ENCODE peak calls at places on chromosomes 3 and 15, in nine cellular contexts. One of them, this sample, is unnamed.

GRCh38 chr15:98686983-98687382 is 38.6 kb downstream of the IGF1R start:
- DNase-seq in GM12865: no peak
- DNase-seq in Calu3: no peak
- DNase-seq in aorta: no peak
- DNase-seq in effector CD4-positive, alpha-beta T cell: no peak
- DNase-seq in activated T-cell treated with anti-CD3 and anti-CD28 coated beads for 24 hours: no peak
- DNase-seq in AG10803: no peak
- DNase-seq in stimulated activated CD8-positive, alpha-beta memory T cell treated with anti-CD3 and anti-CD28 coated beads, Interleukin-12 subunit alpha, Interleukin-12 subunit beta, amount 100 ng/mL, for 4 hours: no peak
- DNase-seq in iPS-NIHi11: no peak
- DNase-seq in this sample: no peak

GRCh38 chr3:139710212-139710611 is 32.4 kb upstream of the NMNAT3 start:
- DNase-seq in AG10803: no peak
- DNase-seq in stimulated activated CD8-positive, alpha-beta memory T cell treated with anti-CD3 and anti-CD28 coated beads, Interleukin-12 subunit alpha, Interleukin-12 subunit beta, amount 100 ng/mL, for 4 hours: no peak
- DNase-seq in Calu3: no peak
- DNase-seq in activated T-cell treated with anti-CD3 and anti-CD28 coated beads for 24 hours: no peak
- DNase-seq in effector CD4-positive, alpha-beta T cell: no peak
- DNase-seq in iPS-NIHi11: no peak
- DNase-seq in GM12865: no peak
- DNase-seq in aorta: no peak
- DNase-seq in this sample: no peak

GRCh38 chr3:55683666-55684270 is 196.7 kb upstream of the WNT5A start:
- DNase-seq in iPS-NIHi11: no peak
- DNase-seq in activated T-cell treated with anti-CD3 and anti-CD28 coated beads for 24 hours: no peak
- DNase-seq in AG10803: peak; percentile 18
- DNase-seq in effector CD4-positive, alpha-beta T cell: no peak
- DNase-seq in stimulated activated CD8-positive, alpha-beta memory T cell treated with anti-CD3 and anti-CD28 coated beads, Interleukin-12 subunit alpha, Interleukin-12 subunit beta, amount 100 ng/mL, for 4 hours: no peak
- DNase-seq in GM12865: no peak
- DNase-seq in aorta: no peak
- DNase-seq in Calu3: no peak
- DNase-seq in this sample: no peak

GRCh38 chr15:85828026-85828597 is 33.4 kb upstream of the KLHL25 start:
- DNase-seq in GM12865: no peak
- DNase-seq in Calu3: no peak
- DNase-seq in iPS-NIHi11: no peak
- DNase-seq in stimulated activated CD8-positive, alpha-beta memory T cell treated with anti-CD3 and anti-CD28 coated beads, Interleukin-12 subunit alpha, Interleukin-12 subunit beta, amount 100 ng/mL, for 4 hours: no peak
- DNase-seq in activated T-cell treated with anti-CD3 and anti-CD28 coated beads for 24 hours: no peak
- DNase-seq in effector CD4-positive, alpha-beta T cell: no peak
- DNase-seq in aorta: no peak
- DNase-seq in AG10803: no peak
- DNase-seq in this sample: no peak

GRCh38 chr3:161576733-161577510 is 80.3 kb downstream of the OTOL1 start:
- DNase-seq in stimulated activated CD8-positive, alpha-beta memory T cell treated with anti-CD3 and anti-CD28 coated beads, Interleukin-12 subunit alpha, Interleukin-12 subunit beta, amount 100 ng/mL, for 4 hours: no peak
- DNase-seq in iPS-NIHi11: no peak
- DNase-seq in AG10803: no peak
- DNase-seq in effector CD4-positive, alpha-beta T cell: no peak
- DNase-seq in GM12865: no peak
- DNase-seq in activated T-cell treated with anti-CD3 and anti-CD28 coated beads for 24 hours: no peak
- DNase-seq in aorta: no peak
- DNase-seq in Calu3: no peak
- DNase-seq in this sample: no peak

GRCh38 chr3:55534876-55535275 is 47.8 kb upstream of the WNT5A start:
- DNase-seq in Calu3: no peak
- DNase-seq in effector CD4-positive, alpha-beta T cell: no peak
- DNase-seq in GM12865: peak; percentile 9
- DNase-seq in activated T-cell treated with anti-CD3 and anti-CD28 coated beads for 24 hours: no peak
- DNase-seq in iPS-NIHi11: no peak
- DNase-seq in AG10803: no peak
- DNase-seq in stimulated activated CD8-positive, alpha-beta memory T cell treated with anti-CD3 and anti-CD28 coated beads, Interleukin-12 subunit alpha, Interleukin-12 subunit beta, amount 100 ng/mL, for 4 hours: no peak
- DNase-seq in aorta: no peak
- DNase-seq in this sample: no peak

GRCh38 chr3:125591116-125591755 is 4.1 kb downstream of the OSBPL11 start:
- DNase-seq in AG10803: no peak
- DNase-seq in Calu3: no peak
- DNase-seq in effector CD4-positive, alpha-beta T cell: no peak
- DNase-seq in stimulated activated CD8-positive, alpha-beta memory T cell treated with anti-CD3 and anti-CD28 coated beads, Interleukin-12 subunit alpha, Interleukin-12 subunit beta, amount 100 ng/mL, for 4 hours: no peak
- DNase-seq in iPS-NIHi11: no peak
- DNase-seq in activated T-cell treated with anti-CD3 and anti-CD28 coated beads for 24 hours: no peak
- DNase-seq in GM12865: no peak
- DNase-seq in aorta: no peak
- DNase-seq in this sample: no peak

GRCh38 chr3:188286087-188286513 is 132.1 kb downstream of the LPP start:
- DNase-seq in aorta: peak; percentile 75
- DNase-seq in effector CD4-positive, alpha-beta T cell: no peak
- DNase-seq in Calu3: no peak
- DNase-seq in iPS-NIHi11: no peak
- DNase-seq in GM12865: no peak
- DNase-seq in activated T-cell treated with anti-CD3 and anti-CD28 coated beads for 24 hours: no peak
- DNase-seq in stimulated activated CD8-positive, alpha-beta memory T cell treated with anti-CD3 and anti-CD28 coated beads, Interleukin-12 subunit alpha, Interleukin-12 subunit beta, amount 100 ng/mL, for 4 hours: no peak
- DNase-seq in AG10803: peak; percentile 100
- DNase-seq in this sample: peak; percentile 17

GRCh38 chr3:128009952-128010846 is 42.0 kb upstream of the SEC61A1 start:
- DNase-seq in Calu3: no peak
- DNase-seq in GM12865: no peak
- DNase-seq in activated T-cell treated with anti-CD3 and anti-CD28 coated beads for 24 hours: no peak
- DNase-seq in aorta: no peak
- DNase-seq in effector CD4-positive, alpha-beta T cell: no peak
- DNase-seq in stimulated activated CD8-positive, alpha-beta memory T cell treated with anti-CD3 and anti-CD28 coated beads, Interleukin-12 subunit alpha, Interleukin-12 subunit beta, amount 100 ng/mL, for 4 hours: no peak
- DNase-seq in iPS-NIHi11: no peak
- DNase-seq in AG10803: peak; percentile 92
- DNase-seq in this sample: no peak

GRCh38 chr3:59502806-59503205 is 453.0 kb upstream of the CFAP20DC start:
- DNase-seq in AG10803: peak; percentile 89
- DNase-seq in aorta: no peak
- DNase-seq in Calu3: no peak
- DNase-seq in effector CD4-positive, alpha-beta T cell: no peak
- DNase-seq in GM12865: no peak
- DNase-seq in iPS-NIHi11: no peak
- DNase-seq in activated T-cell treated with anti-CD3 and anti-CD28 coated beads for 24 hours: peak; percentile 37
- DNase-seq in stimulated activated CD8-positive, alpha-beta memory T cell treated with anti-CD3 and anti-CD28 coated beads, Interleukin-12 subunit alpha, Interleukin-12 subunit beta, amount 100 ng/mL, for 4 hours: no peak
- DNase-seq in this sample: no peak

GRCh38 chr3:140726061-140726460 is 48.2 kb downstream of the TRIM42 start:
- DNase-seq in AG10803: no peak
- DNase-seq in GM12865: peak; percentile 41
- DNase-seq in stimulated activated CD8-positive, alpha-beta memory T cell treated with anti-CD3 and anti-CD28 coated beads, Interleukin-12 subunit alpha, Interleukin-12 subunit beta, amount 100 ng/mL, for 4 hours: no peak
- DNase-seq in iPS-NIHi11: no peak
- DNase-seq in effector CD4-positive, alpha-beta T cell: no peak
- DNase-seq in activated T-cell treated with anti-CD3 and anti-CD28 coated beads for 24 hours: no peak
- DNase-seq in aorta: no peak
- DNase-seq in Calu3: no peak
- DNase-seq in this sample: no peak

GRCh38 chr15:36403351-36403750 is 176.1 kb upstream of the CDIN1 start:
- DNase-seq in GM12865: no peak
- DNase-seq in activated T-cell treated with anti-CD3 and anti-CD28 coated beads for 24 hours: no peak
- DNase-seq in effector CD4-positive, alpha-beta T cell: no peak
- DNase-seq in Calu3: no peak
- DNase-seq in iPS-NIHi11: no peak
- DNase-seq in stimulated activated CD8-positive, alpha-beta memory T cell treated with anti-CD3 and anti-CD28 coated beads, Interleukin-12 subunit alpha, Interleukin-12 subunit beta, amount 100 ng/mL, for 4 hours: no peak
- DNase-seq in aorta: no peak
- DNase-seq in AG10803: no peak
- DNase-seq in this sample: no peak

GRCh38 chr3:177554900-177555759 is 357.8 kb upstream of the TBL1XR1 start:
- DNase-seq in activated T-cell treated with anti-CD3 and anti-CD28 coated beads for 24 hours: no peak
- DNase-seq in effector CD4-positive, alpha-beta T cell: no peak
- DNase-seq in stimulated activated CD8-positive, alpha-beta memory T cell treated with anti-CD3 and anti-CD28 coated beads, Interleukin-12 subunit alpha, Interleukin-12 subunit beta, amount 100 ng/mL, for 4 hours: no peak
- DNase-seq in AG10803: peak; percentile 85
- DNase-seq in GM12865: no peak
- DNase-seq in iPS-NIHi11: peak; percentile 32
- DNase-seq in Calu3: no peak
- DNase-seq in aorta: peak; percentile 71
- DNase-seq in this sample: no peak

GRCh38 chr3:9704343-9705322 is 1.0 kb downstream of the CPNE9 start:
- DNase-seq in GM12865: no peak
- DNase-seq in aorta: peak; percentile 67
- DNase-seq in iPS-NIHi11: peak; percentile 95
- DNase-seq in Calu3: peak; percentile 47
- DNase-seq in stimulated activated CD8-positive, alpha-beta memory T cell treated with anti-CD3 and anti-CD28 coated beads, Interleukin-12 subunit alpha, Interleukin-12 subunit beta, amount 100 ng/mL, for 4 hours: no peak
- DNase-seq in effector CD4-positive, alpha-beta T cell: no peak
- DNase-seq in AG10803: no peak
- DNase-seq in activated T-cell treated with anti-CD3 and anti-CD28 coated beads for 24 hours: no peak
- DNase-seq in this sample: peak; percentile 41

GRCh38 chr3:52286777-52287110 is 884 bp upstream of the GLYCTK start:
- DNase-seq in Calu3: no peak
- DNase-seq in aorta: no peak
- DNase-seq in AG10803: peak; percentile 38
- DNase-seq in effector CD4-positive, alpha-beta T cell: no peak
- DNase-seq in activated T-cell treated with anti-CD3 and anti-CD28 coated beads for 24 hours: no peak
- DNase-seq in iPS-NIHi11: no peak
- DNase-seq in stimulated activated CD8-positive, alpha-beta memory T cell treated with anti-CD3 and anti-CD28 coated beads, Interleukin-12 subunit alpha, Interleukin-12 subunit beta, amount 100 ng/mL, for 4 hours: no peak
- DNase-seq in GM12865: no peak
- DNase-seq in this sample: no peak

GRCh38 chr3:11770105-11770476 is 76.6 kb downstream of the TAMM41 start:
- DNase-seq in iPS-NIHi11: no peak
- DNase-seq in stimulated activated CD8-positive, alpha-beta memory T cell treated with anti-CD3 and anti-CD28 coated beads, Interleukin-12 subunit alpha, Interleukin-12 subunit beta, amount 100 ng/mL, for 4 hours: no peak
- DNase-seq in effector CD4-positive, alpha-beta T cell: no peak
- DNase-seq in GM12865: no peak
- DNase-seq in aorta: no peak
- DNase-seq in AG10803: no peak
- DNase-seq in Calu3: no peak
- DNase-seq in activated T-cell treated with anti-CD3 and anti-CD28 coated beads for 24 hours: no peak
- DNase-seq in this sample: no peak

GRCh38 chr3:114745322-114746240 is 401.5 kb downstream of the ZBTB20 start:
- DNase-seq in activated T-cell treated with anti-CD3 and anti-CD28 coated beads for 24 hours: no peak
- DNase-seq in Calu3: peak; percentile 42
- DNase-seq in iPS-NIHi11: no peak
- DNase-seq in aorta: no peak
- DNase-seq in effector CD4-positive, alpha-beta T cell: no peak
- DNase-seq in GM12865: no peak
- DNase-seq in AG10803: peak; percentile 83
- DNase-seq in stimulated activated CD8-positive, alpha-beta memory T cell treated with anti-CD3 and anti-CD28 coated beads, Interleukin-12 subunit alpha, Interleukin-12 subunit beta, amount 100 ng/mL, for 4 hours: no peak
- DNase-seq in this sample: no peak

GRCh38 chr3:149702691-149703426 is 45.0 kb upstream of the WWTR1 start:
- DNase-seq in activated T-cell treated with anti-CD3 and anti-CD28 coated beads for 24 hours: no peak
- DNase-seq in iPS-NIHi11: no peak
- DNase-seq in GM12865: peak; percentile 53
- DNase-seq in stimulated activated CD8-positive, alpha-beta memory T cell treated with anti-CD3 and anti-CD28 coated beads, Interleukin-12 subunit alpha, Interleukin-12 subunit beta, amount 100 ng/mL, for 4 hours: no peak
- DNase-seq in effector CD4-positive, alpha-beta T cell: no peak
- DNase-seq in aorta: no peak
- DNase-seq in AG10803: peak; percentile 99
- DNase-seq in Calu3: no peak
- DNase-seq in this sample: peak; percentile 13

GRCh38 chr3:41035445-41036022 is 163.8 kb upstream of the CTNNB1 start:
- DNase-seq in iPS-NIHi11: no peak
- DNase-seq in aorta: no peak
- DNase-seq in Calu3: no peak
- DNase-seq in effector CD4-positive, alpha-beta T cell: no peak
- DNase-seq in stimulated activated CD8-positive, alpha-beta memory T cell treated with anti-CD3 and anti-CD28 coated beads, Interleukin-12 subunit alpha, Interleukin-12 subunit beta, amount 100 ng/mL, for 4 hours: no peak
- DNase-seq in AG10803: no peak
- DNase-seq in activated T-cell treated with anti-CD3 and anti-CD28 coated beads for 24 hours: no peak
- DNase-seq in GM12865: no peak
- DNase-seq in this sample: no peak

GRCh38 chr3:194465920-194466570 is 20.8 kb downstream of the ATP13A3 start:
- DNase-seq in stimulated activated CD8-positive, alpha-beta memory T cell treated with anti-CD3 and anti-CD28 coated beads, Interleukin-12 subunit alpha, Interleukin-12 subunit beta, amount 100 ng/mL, for 4 hours: no peak
- DNase-seq in aorta: no peak
- DNase-seq in AG10803: no peak
- DNase-seq in activated T-cell treated with anti-CD3 and anti-CD28 coated beads for 24 hours: no peak
- DNase-seq in Calu3: no peak
- DNase-seq in iPS-NIHi11: no peak
- DNase-seq in effector CD4-positive, alpha-beta T cell: no peak
- DNase-seq in GM12865: no peak
- DNase-seq in this sample: no peak

GRCh38 chr15:93706476-93706875 is 524.9 kb upstream of the MCTP2 start:
- DNase-seq in activated T-cell treated with anti-CD3 and anti-CD28 coated beads for 24 hours: no peak
- DNase-seq in aorta: no peak
- DNase-seq in AG10803: no peak
- DNase-seq in GM12865: no peak
- DNase-seq in effector CD4-positive, alpha-beta T cell: no peak
- DNase-seq in stimulated activated CD8-positive, alpha-beta memory T cell treated with anti-CD3 and anti-CD28 coated beads, Interleukin-12 subunit alpha, Interleukin-12 subunit beta, amount 100 ng/mL, for 4 hours: no peak
- DNase-seq in iPS-NIHi11: no peak
- DNase-seq in Calu3: no peak
- DNase-seq in this sample: no peak

GRCh38 chr3:136949146-136949545 is 8.6 kb upstream of the IL20RB start:
- DNase-seq in aorta: no peak
- DNase-seq in stimulated activated CD8-positive, alpha-beta memory T cell treated with anti-CD3 and anti-CD28 coated beads, Interleukin-12 subunit alpha, Interleukin-12 subunit beta, amount 100 ng/mL, for 4 hours: no peak
- DNase-seq in Calu3: no peak
- DNase-seq in iPS-NIHi11: no peak
- DNase-seq in activated T-cell treated with anti-CD3 and anti-CD28 coated beads for 24 hours: no peak
- DNase-seq in effector CD4-positive, alpha-beta T cell: no peak
- DNase-seq in GM12865: no peak
- DNase-seq in AG10803: no peak
- DNase-seq in this sample: no peak

GRCh38 chr15:43776718-43777292 is at the start of gene ELL3:
- DNase-seq in aorta: peak; percentile 87
- DNase-seq in iPS-NIHi11: peak; percentile 73
- DNase-seq in Calu3: peak; percentile 71
- DNase-seq in activated T-cell treated with anti-CD3 and anti-CD28 coated beads for 24 hours: peak; percentile 57
- DNase-seq in AG10803: peak; percentile 57
- DNase-seq in effector CD4-positive, alpha-beta T cell: peak; percentile 66
- DNase-seq in GM12865: peak; percentile 84
- DNase-seq in stimulated activated CD8-positive, alpha-beta memory T cell treated with anti-CD3 and anti-CD28 coated beads, Interleukin-12 subunit alpha, Interleukin-12 subunit beta, amount 100 ng/mL, for 4 hours: peak; percentile 69
- DNase-seq in this sample: no peak

GRCh38 chr3:31946484-31947081 is 34.5 kb downstream of the OSBPL10 start:
- DNase-seq in aorta: no peak
- DNase-seq in activated T-cell treated with anti-CD3 and anti-CD28 coated beads for 24 hours: no peak
- DNase-seq in Calu3: no peak
- DNase-seq in stimulated activated CD8-positive, alpha-beta memory T cell treated with anti-CD3 and anti-CD28 coated beads, Interleukin-12 subunit alpha, Interleukin-12 subunit beta, amount 100 ng/mL, for 4 hours: no peak
- DNase-seq in iPS-NIHi11: no peak
- DNase-seq in GM12865: peak; percentile 46
- DNase-seq in effector CD4-positive, alpha-beta T cell: no peak
- DNase-seq in AG10803: no peak
- DNase-seq in this sample: no peak

GRCh38 chr3:53921296-53921695 is 29.6 kb upstream of the SELENOK start:
- DNase-seq in Calu3: no peak
- DNase-seq in stimulated activated CD8-positive, alpha-beta memory T cell treated with anti-CD3 and anti-CD28 coated beads, Interleukin-12 subunit alpha, Interleukin-12 subunit beta, amount 100 ng/mL, for 4 hours: no peak
- DNase-seq in aorta: no peak
- DNase-seq in GM12865: peak; percentile 21
- DNase-seq in effector CD4-positive, alpha-beta T cell: no peak
- DNase-seq in iPS-NIHi11: no peak
- DNase-seq in activated T-cell treated with anti-CD3 and anti-CD28 coated beads for 24 hours: no peak
- DNase-seq in AG10803: peak; percentile 40
- DNase-seq in this sample: no peak

GRCh38 chr3:110526732-110527727 is 544.6 kb upstream of the NECTIN3 start:
- DNase-seq in Calu3: peak; percentile 53
- DNase-seq in stimulated activated CD8-positive, alpha-beta memory T cell treated with anti-CD3 and anti-CD28 coated beads, Interleukin-12 subunit alpha, Interleukin-12 subunit beta, amount 100 ng/mL, for 4 hours: no peak
- DNase-seq in AG10803: peak; percentile 95
- DNase-seq in GM12865: no peak
- DNase-seq in activated T-cell treated with anti-CD3 and anti-CD28 coated beads for 24 hours: no peak
- DNase-seq in iPS-NIHi11: peak; percentile 19
- DNase-seq in effector CD4-positive, alpha-beta T cell: no peak
- DNase-seq in aorta: no peak
- DNase-seq in this sample: no peak

GRCh38 chr3:45889278-45889833 is 3.0 kb downstream of the CCR9 start:
- DNase-seq in AG10803: no peak
- DNase-seq in Calu3: no peak
- DNase-seq in stimulated activated CD8-positive, alpha-beta memory T cell treated with anti-CD3 and anti-CD28 coated beads, Interleukin-12 subunit alpha, Interleukin-12 subunit beta, amount 100 ng/mL, for 4 hours: no peak
- DNase-seq in effector CD4-positive, alpha-beta T cell: no peak
- DNase-seq in aorta: no peak
- DNase-seq in GM12865: peak; percentile 36
- DNase-seq in activated T-cell treated with anti-CD3 and anti-CD28 coated beads for 24 hours: no peak
- DNase-seq in iPS-NIHi11: no peak
- DNase-seq in this sample: no peak

GRCh38 chr15:57920916-57921315 is 144.6 kb downstream of the ALDH1A2 start:
- DNase-seq in Calu3: no peak
- DNase-seq in aorta: no peak
- DNase-seq in effector CD4-positive, alpha-beta T cell: no peak
- DNase-seq in iPS-NIHi11: no peak
- DNase-seq in stimulated activated CD8-positive, alpha-beta memory T cell treated with anti-CD3 and anti-CD28 coated beads, Interleukin-12 subunit alpha, Interleukin-12 subunit beta, amount 100 ng/mL, for 4 hours: no peak
- DNase-seq in AG10803: no peak
- DNase-seq in activated T-cell treated with anti-CD3 and anti-CD28 coated beads for 24 hours: no peak
- DNase-seq in GM12865: no peak
- DNase-seq in this sample: no peak

GRCh38 chr15:25862469-25863066 is 559 bp downstream of the ATP10A start:
- DNase-seq in effector CD4-positive, alpha-beta T cell: peak; percentile 55
- DNase-seq in iPS-NIHi11: peak; percentile 56
- DNase-seq in GM12865: no peak
- DNase-seq in Calu3: peak; percentile 23
- DNase-seq in activated T-cell treated with anti-CD3 and anti-CD28 coated beads for 24 hours: no peak
- DNase-seq in AG10803: peak; percentile 31
- DNase-seq in stimulated activated CD8-positive, alpha-beta memory T cell treated with anti-CD3 and anti-CD28 coated beads, Interleukin-12 subunit alpha, Interleukin-12 subunit beta, amount 100 ng/mL, for 4 hours: no peak
- DNase-seq in aorta: peak; percentile 62
- DNase-seq in this sample: no peak

GRCh38 chr15:49521802-49522201 is 98.8 kb downstream of the FGF7 start:
- DNase-seq in effector CD4-positive, alpha-beta T cell: no peak
- DNase-seq in AG10803: no peak
- DNase-seq in Calu3: no peak
- DNase-seq in GM12865: peak; percentile 13
- DNase-seq in activated T-cell treated with anti-CD3 and anti-CD28 coated beads for 24 hours: no peak
- DNase-seq in aorta: no peak
- DNase-seq in iPS-NIHi11: peak; percentile 6
- DNase-seq in stimulated activated CD8-positive, alpha-beta memory T cell treated with anti-CD3 and anti-CD28 coated beads, Interleukin-12 subunit alpha, Interleukin-12 subunit beta, amount 100 ng/mL, for 4 hours: no peak
- DNase-seq in this sample: no peak

GRCh38 chr15:73885954-73886700 is 12.8 kb downstream of the TBC1D21 start:
- DNase-seq in effector CD4-positive, alpha-beta T cell: no peak
- DNase-seq in AG10803: no peak
- DNase-seq in iPS-NIHi11: no peak
- DNase-seq in aorta: no peak
- DNase-seq in stimulated activated CD8-positive, alpha-beta memory T cell treated with anti-CD3 and anti-CD28 coated beads, Interleukin-12 subunit alpha, Interleukin-12 subunit beta, amount 100 ng/mL, for 4 hours: no peak
- DNase-seq in Calu3: no peak
- DNase-seq in GM12865: no peak
- DNase-seq in activated T-cell treated with anti-CD3 and anti-CD28 coated beads for 24 hours: no peak
- DNase-seq in this sample: peak; percentile 37